ENCODE peak calls at places on chromosomes 16 and 17, in nine cellular contexts. W is Peyer's patch, L is adrenal gland, J is IMR-90, Y is sigmoid colon, R is ovary, K is body of pancreas, C is H1, N is tibial nerve. O is an unnamed sample.

GRCh38 chr17:11928436-11928835 is 68.8 kb downstream of the ZNF18 start:
- DNase-seq in W (no peak), L (no peak), J (no peak), Y (no peak), R (no peak), K (no peak), C (no peak), N (no peak), O (no peak)

GRCh38 chr16:69482410-69482951 is 58.1 kb downstream of the CYB5B start:
- DNase-seq in W (no peak), L (peak; percentile 72), J (peak; percentile 27), Y (peak; percentile 74), R (peak; percentile 35), K (peak; percentile 8), C (no peak), N (peak; percentile 49), O (peak; percentile 74)

GRCh38 chr17:17186551-17187505 is 19.3 kb downstream of the PLD6 start:
- DNase-seq in W (no peak), L (no peak), J (no peak), Y (no peak), R (no peak), K (no peak), C (no peak), N (no peak), O (no peak)

GRCh38 chr17:7058831-7059447 is 15.0 kb upstream of the SLC16A11 start:
- DNase-seq in W (no peak), L (no peak), J (peak; percentile 34), Y (no peak), R (no peak), K (no peak), C (no peak), N (no peak), O (no peak)

GRCh38 chr17:48954300-48954755 is 9.7 kb upstream of the SNF8 start:
- DNase-seq in W (no peak), L (no peak), J (peak; percentile 49), Y (no peak), R (no peak), K (no peak), C (no peak), N (no peak), O (no peak)

GRCh38 chr17:57487552-57487951 is 231.2 kb downstream of the MSI2 start:
- DNase-seq in W (no peak), L (no peak), J (no peak), Y (no peak), R (no peak), K (no peak), C (no peak), N (no peak), O (no peak)

GRCh38 chr16:72865835-72866234 is 182.1 kb downstream of the ZFHX3 start:
- DNase-seq in W (no peak), L (no peak), J (no peak), Y (no peak), R (no peak), K (no peak), C (no peak), N (no peak), O (no peak)

GRCh38 chr16:87297918-87298631 is 19.1 kb downstream of the C16orf95 start:
- DNase-seq in W (no peak), L (no peak), J (peak; percentile 10), Y (no peak), R (no peak), K (no peak), C (no peak), N (no peak), O (no peak)

GRCh38 chr16:563072-563644 is 3.0 kb downstream of the PRR35 start:
- DNase-seq in W (no peak), L (no peak), J (no peak), Y (no peak), R (no peak), K (no peak), C (no peak), N (no peak), O (no peak)

GRCh38 chr17:4708436-4708835 is 2.0 kb upstream of the ARRB2 start:
- DNase-seq in W (no peak), L (no peak), J (no peak), Y (no peak), R (no peak), K (peak; percentile 39), C (no peak), N (no peak), O (no peak)

GRCh38 chr16:1300664-1301476 is 8.6 kb upstream of the UBE2I start:
- DNase-seq in W (peak; percentile 74), L (peak; percentile 85), J (peak; percentile 22), Y (no peak), R (peak; percentile 29), K (peak; percentile 74), C (no peak), N (no peak), O (no peak)

GRCh38 chr17:66345264-66345663 is 42.9 kb downstream of the PRKCA start:
- DNase-seq in W (no peak), L (no peak), J (no peak), Y (no peak), R (no peak), K (no peak), C (no peak), N (no peak), O (no peak)

GRCh38 chr17:77694391-77695363 is 263.8 kb upstream of the TNRC6C start:
- DNase-seq in W (no peak), L (no peak), J (no peak), Y (no peak), R (no peak), K (no peak), C (no peak), N (no peak), O (no peak)

GRCh38 chr17:56505154-56505756 is 88.2 kb upstream of the NOG start:
- DNase-seq in W (no peak), L (no peak), J (no peak), Y (no peak), R (no peak), K (no peak), C (no peak), N (no peak), O (no peak)

DNA sequence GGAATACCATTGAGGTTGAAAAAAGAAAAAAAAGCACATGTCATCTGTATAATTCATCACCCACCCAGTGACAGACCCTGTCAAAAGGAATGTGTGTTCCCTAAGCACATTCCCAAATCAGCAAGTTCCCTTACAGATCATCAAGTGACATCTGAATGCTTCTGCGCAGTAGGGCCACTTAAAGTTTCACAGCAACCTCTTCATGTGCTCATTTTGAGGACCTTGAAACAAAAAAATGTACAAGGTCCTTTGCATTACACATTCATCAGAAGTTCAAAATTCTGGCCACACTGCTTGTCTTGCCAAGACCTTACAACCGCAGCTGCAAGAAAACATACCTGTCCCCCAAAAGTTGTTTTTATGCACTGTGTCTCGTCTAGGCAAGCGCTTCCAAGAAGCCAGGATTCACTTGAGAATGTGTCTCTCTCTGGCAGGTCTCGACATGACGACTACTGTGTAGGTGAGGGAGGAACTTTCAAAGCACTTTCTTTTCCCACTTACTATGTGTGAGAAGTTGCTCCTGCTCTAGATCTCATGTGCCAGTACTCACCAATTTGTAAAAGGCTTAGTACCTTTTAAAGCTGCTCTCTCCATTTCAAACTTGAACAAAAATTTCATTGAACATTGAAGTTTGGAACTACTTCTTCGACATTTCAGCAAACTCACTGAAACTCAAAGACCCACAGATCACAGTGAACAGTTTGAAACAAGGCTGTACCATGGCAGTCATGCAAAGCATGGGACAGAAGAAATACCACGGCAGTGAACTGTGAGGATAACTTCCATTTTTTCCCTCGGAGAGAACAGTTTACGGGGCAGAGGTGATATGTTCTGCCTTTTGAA is 4.3 kb upstream of the POLG2 start:
- DNase-seq in W (no peak), L (no peak), J (no peak), Y (no peak), R (no peak), K (no peak), C (no peak), N (no peak), O (no peak)
- TF ChIP-seq POLR2A in W (no peak), L (no peak), J (no peak), Y (no peak), R (no peak), K (no peak), C (peak; percentile 10), N (no peak), O (no peak)

DNA sequence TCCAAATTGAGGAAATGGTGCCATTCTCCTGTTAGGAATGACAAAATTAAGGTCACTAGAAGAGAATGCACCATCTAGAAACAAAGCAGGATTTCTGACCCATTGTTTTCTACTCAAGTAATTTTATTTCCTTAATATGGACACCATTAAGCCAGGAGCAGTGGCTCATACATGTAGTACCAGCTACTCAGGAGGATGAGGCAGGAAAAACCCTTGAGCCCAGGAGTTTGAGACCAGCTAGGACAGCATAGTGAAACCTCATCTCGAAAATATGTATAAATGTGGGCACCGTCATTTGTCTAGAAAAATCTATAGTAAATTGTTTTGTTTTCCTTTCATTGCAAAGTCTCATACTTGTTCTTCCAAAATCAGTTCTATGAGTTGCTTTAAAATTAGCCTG is 9.1 kb upstream of the AP1G1 start:
- DNase-seq in W (no peak), L (no peak), J (peak; percentile 28), Y (no peak), R (no peak), K (no peak), C (no peak), N (no peak), O (no peak)
- H3K4me3 ChIP-seq in W (peak overlapping the region; percentile 0), L (peak overlapping the region; percentile 19), J (no peak overlapping the region), Y (no peak overlapping the region), R (no peak overlapping the region), K (no peak overlapping the region), C (no peak overlapping the region), N (no peak overlapping the region), O (no peak overlapping the region)

GRCh38 chr16:2950400-2950724 is 13.7 kb upstream of the KREMEN2 start:
- DNase-seq in W (no peak), L (no peak), J (no peak), Y (no peak), R (no peak), K (no peak), C (no peak), N (no peak), O (no peak)
- TF ChIP-seq POLR2A in W (no peak), L (no peak), J (no peak), Y (no peak), R (no peak), K (no peak), C (no peak), N (no peak), O (no peak)

GRCh38 chr17:8254881-8255280 is 5.8 kb downstream of the PFAS start:
- DNase-seq in W (no peak), L (no peak), J (no peak), Y (no peak), R (no peak), K (no peak), C (no peak), N (no peak), O (no peak)

GRCh38 chr17:8249621-8250020 is 532 bp downstream of the PFAS start:
- DNase-seq in W (no peak), L (no peak), J (no peak), Y (no peak), R (no peak), K (no peak), C (no peak), N (no peak), O (no peak)

GRCh38 chr17:8248751-8249607 is at the start of gene PFAS:
- DNase-seq in W (peak; percentile 98), L (peak; percentile 97), J (peak; percentile 89), Y (peak; percentile 97), R (peak; percentile 94), K (peak; percentile 96), C (peak; percentile 77), N (peak; percentile 97), O (peak; percentile 94)

GRCh38 chr17:8253801-8254200 is 4.7 kb downstream of the PFAS start:
- DNase-seq in W (no peak), L (no peak), J (no peak), Y (no peak), R (no peak), K (peak; percentile 77), C (no peak), N (no peak), O (no peak)

GRCh38 chr17:8250101-8250500 is 1.0 kb downstream of the PFAS start:
- DNase-seq in W (no peak), L (no peak), J (no peak), Y (no peak), R (no peak), K (no peak), C (no peak), N (no peak), O (no peak)
- H3K4me3 ChIP-seq in W (no peak overlapping the region), L (no peak overlapping the region), J (no peak overlapping the region), Y (no peak overlapping the region), R (no peak overlapping the region), K (no peak overlapping the region), C (peak overlapping the region; percentile 93), N (no peak overlapping the region), O (no peak overlapping the region)

O was measured in uterus.